ENCODE peak calls at places on chromosomes 12 and 14, in six cellular contexts. One of them, this sample, is unnamed.

GRCh38 chr12:13817131-13817530 is 164.3 kb downstream of the GRIN2B start:
- DNase-seq in sigmoid colon: no peak
- DNase-seq in A673: no peak
- DNase-seq in tibial artery: peak; percentile 30
- DNase-seq in lower lobe of right lung: no peak
- DNase-seq in uterus: no peak
- DNase-seq in this sample: no peak

GRCh38 chr14:57657487-57657886 is 163.8 kb upstream of the CCDC198 start:
- DNase-seq in sigmoid colon: no peak
- DNase-seq in A673: no peak
- DNase-seq in tibial artery: no peak
- DNase-seq in lower lobe of right lung: no peak
- DNase-seq in uterus: no peak
- DNase-seq in this sample: no peak

GRCh38 chr12:95385246-95385645 is 88.7 kb upstream of the METAP2 start:
- DNase-seq in sigmoid colon: peak; percentile 77
- DNase-seq in A673: no peak
- DNase-seq in tibial artery: no peak
- DNase-seq in lower lobe of right lung: no peak
- DNase-seq in uterus: peak; percentile 22
- DNase-seq in this sample: peak; percentile 17

GRCh38 chr14:101962503-101962874 is 1.9 kb upstream of the DYNC1H1 start:
- DNase-seq in sigmoid colon: peak; percentile 93
- DNase-seq in A673: peak; percentile 97
- DNase-seq in tibial artery: no peak
- DNase-seq in lower lobe of right lung: peak; percentile 72
- DNase-seq in uterus: peak; percentile 47
- DNase-seq in this sample: peak; percentile 76

GRCh38 chr14:96762650-96763049 is 34.5 kb upstream of the VRK1 start:
- DNase-seq in sigmoid colon: no peak
- DNase-seq in A673: peak; percentile 87
- DNase-seq in tibial artery: no peak
- DNase-seq in lower lobe of right lung: no peak
- DNase-seq in uterus: no peak
- DNase-seq in this sample: no peak

GRCh38 chr14:37089410-37089809 is 83.0 kb downstream of the SLC25A21 start:
- DNase-seq in sigmoid colon: no peak
- DNase-seq in A673: peak; percentile 57
- DNase-seq in tibial artery: no peak
- DNase-seq in lower lobe of right lung: no peak
- DNase-seq in uterus: no peak
- DNase-seq in this sample: no peak

GRCh38 chr12:94134226-94134795 is 14.1 kb upstream of the PLXNC1 start:
- DNase-seq in sigmoid colon: no peak
- DNase-seq in A673: peak; percentile 70
- DNase-seq in tibial artery: no peak
- DNase-seq in lower lobe of right lung: no peak
- DNase-seq in uterus: no peak
- DNase-seq in this sample: no peak

GRCh38 chr14:65080954-65081747 is 21.2 kb downstream of the MAX start:
- DNase-seq in sigmoid colon: no peak
- DNase-seq in A673: no peak
- DNase-seq in tibial artery: no peak
- DNase-seq in lower lobe of right lung: no peak
- DNase-seq in uterus: no peak
- DNase-seq in this sample: no peak

GRCh38 chr12:48032597-48032996 is 28.3 kb upstream of the COL2A1 start:
- DNase-seq in sigmoid colon: no peak
- DNase-seq in A673: no peak
- DNase-seq in tibial artery: no peak
- DNase-seq in lower lobe of right lung: no peak
- DNase-seq in uterus: no peak
- DNase-seq in this sample: no peak

GRCh38 chr12:119156401-119156800 is 22.3 kb upstream of the HSPB8 start:
- DNase-seq in sigmoid colon: no peak
- DNase-seq in A673: no peak
- DNase-seq in tibial artery: no peak
- DNase-seq in lower lobe of right lung: no peak
- DNase-seq in uterus: no peak
- DNase-seq in this sample: no peak

GRCh38 chr12:110813298-110813697 is 33.5 kb upstream of the CCDC63 start:
- DNase-seq in sigmoid colon: no peak
- DNase-seq in A673: no peak
- DNase-seq in tibial artery: no peak
- DNase-seq in lower lobe of right lung: no peak
- DNase-seq in uterus: no peak
- DNase-seq in this sample: no peak

GRCh38 chr12:99619389-99620158 is 28.0 kb upstream of the GARIN6 start:
- DNase-seq in sigmoid colon: no peak
- DNase-seq in A673: peak; percentile 61
- DNase-seq in tibial artery: no peak
- DNase-seq in lower lobe of right lung: no peak
- DNase-seq in uterus: no peak
- DNase-seq in this sample: no peak

GRCh38 chr14:34063470-34064164 is 112.7 kb upstream of the EGLN3 start:
- DNase-seq in sigmoid colon: peak; percentile 70
- DNase-seq in A673: no peak
- DNase-seq in tibial artery: no peak
- DNase-seq in lower lobe of right lung: no peak
- DNase-seq in uterus: no peak
- DNase-seq in this sample: peak; percentile 50

GRCh38 chr12:115998119-115998633 is 279.3 kb downstream of the MED13L start:
- DNase-seq in sigmoid colon: no peak
- DNase-seq in A673: peak; percentile 75
- DNase-seq in tibial artery: no peak
- DNase-seq in lower lobe of right lung: no peak
- DNase-seq in uterus: no peak
- DNase-seq in this sample: no peak

GRCh38 chr14:54739514-54739913 is 163.1 kb downstream of the GCH1 start:
- DNase-seq in sigmoid colon: no peak
- DNase-seq in A673: no peak
- DNase-seq in tibial artery: no peak
- DNase-seq in lower lobe of right lung: no peak
- DNase-seq in uterus: no peak
- DNase-seq in this sample: no peak

GRCh38 chr12:114858388-114859146 is 174.6 kb upstream of the TBX3 start:
- DNase-seq in sigmoid colon: no peak
- DNase-seq in A673: no peak
- DNase-seq in tibial artery: no peak
- DNase-seq in lower lobe of right lung: no peak
- DNase-seq in uterus: no peak
- DNase-seq in this sample: no peak

GRCh38 chr12:113888435-113888834 is 77.7 kb downstream of the RBM19 start:
- DNase-seq in sigmoid colon: no peak
- DNase-seq in A673: no peak
- DNase-seq in tibial artery: no peak
- DNase-seq in lower lobe of right lung: no peak
- DNase-seq in uterus: no peak
- DNase-seq in this sample: no peak

GRCh38 chr12:30839643-30840190 is 85.0 kb upstream of the CAPRIN2 start:
- DNase-seq in sigmoid colon: no peak
- DNase-seq in A673: no peak
- DNase-seq in tibial artery: no peak
- DNase-seq in lower lobe of right lung: no peak
- DNase-seq in uterus: no peak
- DNase-seq in this sample: no peak

GRCh38 chr12:30837595-30837994 is 82.8 kb upstream of the CAPRIN2 start:
- DNase-seq in sigmoid colon: no peak
- DNase-seq in A673: no peak
- DNase-seq in tibial artery: no peak
- DNase-seq in lower lobe of right lung: no peak
- DNase-seq in uterus: no peak
- DNase-seq in this sample: no peak

GRCh38 chr12:30843211-30843610 is 83.3 kb upstream of the TSPAN11 start:
- DNase-seq in sigmoid colon: no peak
- DNase-seq in A673: no peak
- DNase-seq in tibial artery: no peak
- DNase-seq in lower lobe of right lung: no peak
- DNase-seq in uterus: no peak
- DNase-seq in this sample: no peak

GRCh38 chr12:30836656-30837445 is 82.1 kb upstream of the CAPRIN2 start:
- DNase-seq in sigmoid colon: no peak
- DNase-seq in A673: no peak
- DNase-seq in tibial artery: no peak
- DNase-seq in lower lobe of right lung: no peak
- DNase-seq in uterus: no peak
- DNase-seq in this sample: no peak

GRCh38 chr12:30840715-30841114 is 85.8 kb upstream of the TSPAN11 start:
- DNase-seq in sigmoid colon: no peak
- DNase-seq in A673: no peak
- DNase-seq in tibial artery: no peak
- DNase-seq in lower lobe of right lung: no peak
- DNase-seq in uterus: no peak
- DNase-seq in this sample: no peak
- H3K27ac ChIP-seq in sigmoid colon: no peak overlapping the region
- H3K27ac ChIP-seq in A673: no peak overlapping the region
- H3K27ac ChIP-seq in tibial artery: no peak overlapping the region
- H3K27ac ChIP-seq in lower lobe of right lung: no peak overlapping the region
- H3K27ac ChIP-seq in uterus: no peak overlapping the region
- H3K27ac ChIP-seq in this sample: no peak overlapping the region

GRCh38 chr12:6212086-6212485 is 11.9 kb downstream of the CD9 start:
- DNase-seq in sigmoid colon: no peak
- DNase-seq in A673: no peak
- DNase-seq in tibial artery: no peak
- DNase-seq in lower lobe of right lung: no peak
- DNase-seq in uterus: no peak
- DNase-seq in this sample: no peak

GRCh38 chr12:6214633-6215032 is 14.4 kb downstream of the CD9 start:
- DNase-seq in sigmoid colon: no peak
- DNase-seq in A673: no peak
- DNase-seq in tibial artery: no peak
- DNase-seq in lower lobe of right lung: no peak
- DNase-seq in uterus: no peak
- DNase-seq in this sample: no peak

GRCh38 chr12:6215120-6215807 is 15.1 kb downstream of the CD9 start:
- DNase-seq in sigmoid colon: no peak
- DNase-seq in A673: no peak
- DNase-seq in tibial artery: no peak
- DNase-seq in lower lobe of right lung: no peak
- DNase-seq in uterus: no peak
- DNase-seq in this sample: no peak

GRCh38 chr12:6215932-6216494 is 15.8 kb downstream of the CD9 start:
- DNase-seq in sigmoid colon: peak; percentile 96
- DNase-seq in A673: peak; percentile 15
- DNase-seq in tibial artery: peak; percentile 92
- DNase-seq in lower lobe of right lung: peak; percentile 93
- DNase-seq in uterus: peak; percentile 72
- DNase-seq in this sample: no peak

DNA sequence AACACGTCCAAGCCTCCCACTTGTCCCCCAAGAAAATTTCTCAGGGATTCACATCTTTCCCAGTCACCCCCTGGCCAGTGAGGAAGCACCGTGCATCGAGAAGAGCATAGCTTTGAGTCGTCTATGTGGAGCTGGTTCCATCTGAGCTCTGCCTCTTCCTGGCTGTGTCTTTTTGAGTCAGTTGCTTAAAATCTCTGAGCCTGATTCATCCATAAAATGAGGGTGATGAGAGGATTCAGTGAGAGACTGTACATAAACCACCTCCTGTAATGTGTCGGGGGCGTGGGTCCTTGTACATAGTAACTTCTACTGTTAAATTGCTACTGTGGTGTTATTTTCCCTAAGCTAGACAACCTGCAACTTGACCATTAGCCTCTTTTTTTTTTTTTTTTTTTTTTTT is 13.8 kb downstream of the CD9 start:
- DNase-seq in sigmoid colon: no peak
- DNase-seq in A673: no peak
- DNase-seq in tibial artery: no peak
- DNase-seq in lower lobe of right lung: no peak
- DNase-seq in uterus: no peak
- DNase-seq in this sample: no peak
- H3K4me1 ChIP-seq in sigmoid colon: peaks cover 100% of the 10 kb centered on the region
- H3K4me1 ChIP-seq in A673: no peaks in the 10 kb centered on the region
- H3K4me1 ChIP-seq in tibial artery: no peaks in the 10 kb centered on the region
- H3K4me1 ChIP-seq in lower lobe of right lung: peaks cover 87% of the 10 kb centered on the region
- H3K4me1 ChIP-seq in uterus: peaks cover 26% of the 10 kb centered on the region
- H3K4me1 ChIP-seq in this sample: peaks cover 99% of the 10 kb centered on the region

GRCh38 chr14:100059433-100059781 is 5.8 kb upstream of the EVL start:
- DNase-seq in sigmoid colon: no peak
- DNase-seq in A673: no peak
- DNase-seq in tibial artery: no peak
- DNase-seq in lower lobe of right lung: no peak
- DNase-seq in uterus: no peak
- DNase-seq in this sample: no peak

GRCh38 chr14:100056431-100056830 is 8.8 kb upstream of the EVL start:
- DNase-seq in sigmoid colon: no peak
- DNase-seq in A673: no peak
- DNase-seq in tibial artery: no peak
- DNase-seq in lower lobe of right lung: no peak
- DNase-seq in uterus: no peak
- DNase-seq in this sample: no peak

GRCh38 chr14:100058777-100059432 is 6.3 kb upstream of the EVL start:
- DNase-seq in sigmoid colon: no peak
- DNase-seq in A673: no peak
- DNase-seq in tibial artery: no peak
- DNase-seq in lower lobe of right lung: no peak
- DNase-seq in uterus: no peak
- DNase-seq in this sample: no peak

GRCh38 chr14:100054553-100055075 is 10.6 kb upstream of the EVL start:
- DNase-seq in sigmoid colon: no peak
- DNase-seq in A673: no peak
- DNase-seq in tibial artery: no peak
- DNase-seq in lower lobe of right lung: no peak
- DNase-seq in uterus: no peak
- DNase-seq in this sample: no peak

DNA sequence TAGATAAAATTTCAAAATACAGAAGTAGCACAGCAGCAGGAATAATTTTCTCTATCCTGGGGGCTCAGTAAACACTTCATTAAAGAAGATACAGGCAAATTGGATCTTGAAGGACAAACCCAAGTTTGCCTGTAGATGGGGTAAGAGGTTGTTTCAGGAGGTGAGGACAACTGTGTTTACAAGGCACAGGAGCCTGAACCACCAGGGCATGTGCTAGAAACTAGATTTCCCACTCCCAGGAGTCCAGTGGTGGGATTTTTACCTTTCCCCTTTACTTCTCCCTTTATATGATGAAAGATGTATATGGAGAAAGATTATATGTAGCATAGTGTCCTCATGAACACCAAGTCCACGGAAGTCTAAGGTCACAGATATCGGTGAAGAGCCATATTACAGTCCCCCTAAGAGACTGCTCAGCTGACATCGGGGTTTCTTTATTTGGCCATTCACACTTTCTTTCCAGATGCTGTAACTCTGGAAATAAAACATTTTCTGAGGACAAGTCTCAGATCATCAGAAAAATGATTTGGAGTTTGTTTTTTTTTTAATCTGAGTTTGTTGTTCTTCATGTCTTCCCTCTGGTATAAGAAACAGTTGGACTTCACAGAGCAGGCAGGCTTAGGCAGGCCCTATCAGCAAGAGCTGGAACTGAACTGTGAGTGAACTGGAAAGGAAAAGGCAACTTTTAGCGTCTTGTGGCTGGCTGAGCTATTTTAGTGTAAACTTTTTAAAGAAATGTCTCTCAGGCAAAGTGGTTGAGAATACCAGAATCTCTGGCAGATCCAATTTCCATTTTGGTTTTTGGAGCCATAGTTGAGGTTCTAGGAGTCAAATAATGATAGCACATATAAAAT is 8.0 kb upstream of the EVL start:
- DNase-seq in sigmoid colon: no peak
- DNase-seq in A673: peak; percentile 22
- DNase-seq in tibial artery: no peak
- DNase-seq in lower lobe of right lung: no peak
- DNase-seq in uterus: no peak
- DNase-seq in this sample: no peak
- TF ChIP-seq CTCF in sigmoid colon: no peak
- TF ChIP-seq CTCF in A673: peak; percentile 37
- TF ChIP-seq CTCF in tibial artery: peak; percentile 30
- TF ChIP-seq CTCF in lower lobe of right lung: no peak
- TF ChIP-seq CTCF in uterus: peak; percentile 17
- TF ChIP-seq CTCF in this sample: peak; percentile 49

GRCh38 chr14:77071938-77072388 is 26.1 kb upstream of the CIPC start:
- DNase-seq in sigmoid colon: no peak
- DNase-seq in A673: no peak
- DNase-seq in tibial artery: no peak
- DNase-seq in lower lobe of right lung: no peak
- DNase-seq in uterus: no peak
- DNase-seq in this sample: no peak
- H3K27ac ChIP-seq in sigmoid colon: no peak overlapping the region
- H3K27ac ChIP-seq in A673: no peak overlapping the region
- H3K27ac ChIP-seq in tibial artery: no peak overlapping the region
- H3K27ac ChIP-seq in lower lobe of right lung: no peak overlapping the region
- H3K27ac ChIP-seq in uterus: no peak overlapping the region
- H3K27ac ChIP-seq in this sample: peak overlapping the region; percentile 32

This sample was measured in left ventricle myocardium inferior.